ENCODE peak calls at places on chromosomes 16 and 17, in four cellular contexts. I, J, W and M are unnamed samples.

GRCh38 chr17:77606865-77607210 is 351.7 kb upstream of the TNRC6C start:
- DNase-seq in J (no peak), W (no peak), I (no peak), M (no peak)

GRCh38 chr16:65000654-65001053 is 121.2 kb downstream of the CDH11 start:
- DNase-seq in J (no peak), I (no peak), W (no peak), M (no peak)

GRCh38 chr17:6381526-6382135 is 53.3 kb downstream of the AIPL1 start:
- DNase-seq in W (no peak), I (no peak), J (no peak), M (no peak)

GRCh38 chr16:9159839-9160550 is 68.6 kb downstream of the HAPSTR1 start:
- DNase-seq in J (no peak), W (peak; percentile 16), I (peak; percentile 41), M (no peak)

GRCh38 chr16:15777533-15778203 is 79.2 kb downstream of the MYH11 start:
- DNase-seq in I (no peak), J (no peak), W (no peak), M (no peak)

GRCh38 chr17:30290696-30291570 is 811 bp downstream of the BLMH start:
- DNase-seq in I (no peak), J (peak; percentile 9), W (peak; percentile 20), M (no peak)

GRCh38 chr17:75881678-75882454 is 3.5 kb upstream of the TRIM47 start:
- DNase-seq in W (no peak), I (no peak), J (no peak), M (no peak)

GRCh38 chr17:61247438-61247837 is 152.2 kb upstream of the TBX2 start:
- DNase-seq in J (no peak), I (no peak), W (no peak), M (no peak)

GRCh38 chr16:12170103-12171025 is 193.8 kb downstream of the SNX29 start:
- DNase-seq in I (no peak), J (no peak), W (no peak), M (no peak)

GRCh38 chr16:67645397-67646121 is 615 bp downstream of the CARMIL2 start:
- DNase-seq in I (no peak), W (no peak), J (no peak), M (no peak)

GRCh38 chr17:67116045-67116575 is 71.8 kb downstream of the CACNG1 start:
- DNase-seq in I (no peak), W (no peak), J (no peak), M (no peak)

GRCh38 chr17:35345926-35346771 is 27.3 kb downstream of the SLFN11 start:
- DNase-seq in I (no peak), W (no peak), J (no peak), M (peak; percentile 18)